ENCODE peak calls at places on chromosomes 5 and 9, in four cellular contexts. One of them, this sample, is unnamed.

GRCh38 chr9:110427497-110428104 is 89.9 kb upstream of the TXNDC8 start:
- DNase-seq in EH: peak; percentile 60
- DNase-seq in HEK293T: peak; percentile 57
- DNase-seq in endothelial cell: peak; percentile 72
- DNase-seq in this sample: peak; percentile 30

GRCh38 chr9:137451976-137452760 is 7.0 kb downstream of the NSMF start:
- DNase-seq in EH: no peak
- DNase-seq in HEK293T: no peak
- DNase-seq in endothelial cell: no peak
- DNase-seq in this sample: no peak

GRCh38 chr5:136242611-136243010 is 49.6 kb upstream of the SMIM32 start:
- DNase-seq in EH: no peak
- DNase-seq in HEK293T: no peak
- DNase-seq in endothelial cell: no peak
- DNase-seq in this sample: no peak

GRCh38 chr5:90628492-90628891 is 69.9 kb downstream of the ADGRV1 start:
- DNase-seq in EH: no peak
- DNase-seq in HEK293T: no peak
- DNase-seq in endothelial cell: no peak
- DNase-seq in this sample: no peak

GRCh38 chr9:94952553-94953373 is 226.3 kb downstream of the AOPEP start:
- DNase-seq in EH: no peak
- DNase-seq in HEK293T: no peak
- DNase-seq in endothelial cell: peak; percentile 14
- DNase-seq in this sample: no peak

GRCh38 chr9:19145881-19146280 is 18.6 kb upstream of the PLIN2 start:
- DNase-seq in EH: no peak
- DNase-seq in HEK293T: no peak
- DNase-seq in endothelial cell: no peak
- DNase-seq in this sample: no peak

GRCh38 chr5:160298189-160298588 is 14.2 kb downstream of the CCNJL start:
- DNase-seq in EH: no peak
- DNase-seq in HEK293T: no peak
- DNase-seq in endothelial cell: no peak
- DNase-seq in this sample: no peak

GRCh38 chr9:98334796-98335195 is 79.3 kb upstream of the TBC1D2 start:
- DNase-seq in EH: no peak
- DNase-seq in HEK293T: no peak
- DNase-seq in endothelial cell: no peak
- DNase-seq in this sample: no peak

GRCh38 chr5:38162625-38163024 is 95.7 kb upstream of the EGFLAM start:
- DNase-seq in EH: no peak
- DNase-seq in HEK293T: no peak
- DNase-seq in endothelial cell: no peak
- DNase-seq in this sample: no peak

GRCh38 chr5:151020304-151021031 is at the start of gene GPX3:
- DNase-seq in EH: peak; percentile 64
- DNase-seq in HEK293T: peak; percentile 85
- DNase-seq in endothelial cell: peak; percentile 79
- DNase-seq in this sample: no peak

GRCh38 chr5:1793966-1794895 is 5.4 kb downstream of the MRPL36 start:
- DNase-seq in EH: peak; percentile 94
- DNase-seq in HEK293T: no peak
- DNase-seq in endothelial cell: no peak
- DNase-seq in this sample: peak; percentile 20

GRCh38 chr9:86185872-86186271 is 73.6 kb downstream of the C9orf153 start:
- DNase-seq in EH: peak; percentile 30
- DNase-seq in HEK293T: no peak
- DNase-seq in endothelial cell: no peak
- DNase-seq in this sample: no peak

GRCh38 chr9:128902351-128903078 is 18.3 kb upstream of the PHYHD1 start:
- DNase-seq in EH: peak; percentile 13
- DNase-seq in HEK293T: no peak
- DNase-seq in endothelial cell: no peak
- DNase-seq in this sample: no peak

GRCh38 chr5:1037671-1038416 is 29.2 kb downstream of the NKD2 start:
- DNase-seq in EH: no peak
- DNase-seq in HEK293T: no peak
- DNase-seq in endothelial cell: no peak
- DNase-seq in this sample: no peak

GRCh38 chr5:150489358-150490295 is 18.3 kb upstream of the NDST1 start:
- DNase-seq in EH: peak; percentile 72
- DNase-seq in HEK293T: no peak
- DNase-seq in endothelial cell: no peak
- DNase-seq in this sample: no peak

GRCh38 chr9:76456202-76456926 is 2.6 kb upstream of the GCNT1 start:
- DNase-seq in EH: peak; percentile 42
- DNase-seq in HEK293T: no peak
- DNase-seq in endothelial cell: peak; percentile 69
- DNase-seq in this sample: no peak

GRCh38 chr9:93451762-93452709 is 551 bp downstream of the FAM120A start:
- DNase-seq in EH: peak; percentile 47
- DNase-seq in HEK293T: peak; percentile 31
- DNase-seq in endothelial cell: peak; percentile 58
- DNase-seq in this sample: no peak

GRCh38 chr9:124778575-124779367 is 1.8 kb downstream of the OLFML2A start:
- DNase-seq in EH: no peak
- DNase-seq in HEK293T: no peak
- DNase-seq in endothelial cell: no peak
- DNase-seq in this sample: no peak

GRCh38 chr5:103821361-103821760 is 258.8 kb upstream of the NUDT12 start:
- DNase-seq in EH: no peak
- DNase-seq in HEK293T: no peak
- DNase-seq in endothelial cell: no peak
- DNase-seq in this sample: no peak

GRCh38 chr5:84436866-84437265 is 52.2 kb upstream of the EDIL3 start:
- DNase-seq in EH: no peak
- DNase-seq in HEK293T: no peak
- DNase-seq in endothelial cell: no peak
- DNase-seq in this sample: no peak

GRCh38 chr9:121876658-121877271 is 216.3 kb downstream of the TTLL11 start:
- DNase-seq in EH: peak; percentile 90
- DNase-seq in HEK293T: no peak
- DNase-seq in endothelial cell: no peak
- DNase-seq in this sample: peak; percentile 22

GRCh38 chr9:4430492-4431261 is 59.6 kb upstream of the SLC1A1 start:
- DNase-seq in EH: peak; percentile 54
- DNase-seq in HEK293T: no peak
- DNase-seq in endothelial cell: no peak
- DNase-seq in this sample: no peak

GRCh38 chr5:165086424-165086823 is 1581.0 kb downstream of the MAT2B start:
- DNase-seq in EH: no peak
- DNase-seq in HEK293T: no peak
- DNase-seq in endothelial cell: no peak
- DNase-seq in this sample: no peak